ENCODE peak calls at places on chromosomes 5 and 9, in five cellular contexts. One of them, this sample, is unnamed.

GRCh38 chr5:73380710-73381586 is 67.6 kb downstream of the FOXD1 start:
- DNase-seq in stomach: no peak
- DNase-seq in upper lobe of right lung: peak; percentile 63
- DNase-seq in colonic mucosa: no peak
- DNase-seq in mammary epithelial cell: no peak
- DNase-seq in this sample: no peak

GRCh38 chr9:133960568-133961129 is 31.5 kb downstream of the VAV2 start:
- DNase-seq in mammary epithelial cell: no peak
- DNase-seq in upper lobe of right lung: no peak
- DNase-seq in colonic mucosa: peak; percentile 46
- DNase-seq in stomach: peak; percentile 50
- DNase-seq in this sample: peak; percentile 47

GRCh38 chr5:116571568-116572321 is 2.9 kb downstream of the SEMA6A start:
- DNase-seq in mammary epithelial cell: no peak
- DNase-seq in stomach: no peak
- DNase-seq in upper lobe of right lung: no peak
- DNase-seq in colonic mucosa: peak; percentile 31
- DNase-seq in this sample: no peak

GRCh38 chr5:59560553-59560952 is 333.0 kb downstream of the PDE4D start:
- DNase-seq in colonic mucosa: no peak
- DNase-seq in upper lobe of right lung: no peak
- DNase-seq in mammary epithelial cell: no peak
- DNase-seq in stomach: no peak
- DNase-seq in this sample: no peak

GRCh38 chr5:87754009-87754757 is 341.5 kb upstream of the CCNH start:
- DNase-seq in stomach: no peak
- DNase-seq in upper lobe of right lung: no peak
- DNase-seq in colonic mucosa: no peak
- DNase-seq in mammary epithelial cell: no peak
- DNase-seq in this sample: no peak

GRCh38 chr5:176652136-176652535 is 4.9 kb downstream of the TSPAN17 start:
- DNase-seq in stomach: no peak
- DNase-seq in colonic mucosa: no peak
- DNase-seq in mammary epithelial cell: no peak
- DNase-seq in upper lobe of right lung: no peak
- DNase-seq in this sample: no peak

GRCh38 chr5:134887593-134888159 is 13.5 kb downstream of the TXNDC15 start:
- DNase-seq in stomach: no peak
- DNase-seq in upper lobe of right lung: no peak
- DNase-seq in mammary epithelial cell: no peak
- DNase-seq in colonic mucosa: no peak
- DNase-seq in this sample: no peak

GRCh38 chr9:30673132-30673531 is 1711.3 kb upstream of the ACO1 start:
- DNase-seq in upper lobe of right lung: no peak
- DNase-seq in colonic mucosa: no peak
- DNase-seq in stomach: no peak
- DNase-seq in mammary epithelial cell: peak; percentile 35
- DNase-seq in this sample: no peak

GRCh38 chr5:50886657-50887056 is 220.2 kb downstream of the PARP8 start:
- DNase-seq in colonic mucosa: no peak
- DNase-seq in stomach: no peak
- DNase-seq in mammary epithelial cell: no peak
- DNase-seq in upper lobe of right lung: no peak
- DNase-seq in this sample: no peak

GRCh38 chr5:74630387-74631087 is 10.0 kb downstream of the ENC1 start:
- DNase-seq in colonic mucosa: no peak
- DNase-seq in upper lobe of right lung: no peak
- DNase-seq in mammary epithelial cell: peak; percentile 87
- DNase-seq in stomach: no peak
- DNase-seq in this sample: no peak

GRCh38 chr9:93048706-93049448 is 9.6 kb upstream of the SUSD3 start:
- DNase-seq in upper lobe of right lung: no peak
- DNase-seq in stomach: no peak
- DNase-seq in mammary epithelial cell: no peak
- DNase-seq in colonic mucosa: no peak
- DNase-seq in this sample: no peak

GRCh38 chr9:12817702-12818101 is 42.9 kb downstream of the LURAP1L start:
- DNase-seq in stomach: peak; percentile 65
- DNase-seq in mammary epithelial cell: peak; percentile 99
- DNase-seq in colonic mucosa: peak; percentile 72
- DNase-seq in upper lobe of right lung: peak; percentile 76
- DNase-seq in this sample: no peak

GRCh38 chr9:12819436-12820185 is 44.8 kb downstream of the LURAP1L start:
- DNase-seq in colonic mucosa: no peak
- DNase-seq in mammary epithelial cell: no peak
- DNase-seq in upper lobe of right lung: no peak
- DNase-seq in stomach: no peak
- DNase-seq in this sample: no peak

GRCh38 chr9:12815895-12816294 is 41.1 kb downstream of the LURAP1L start:
- DNase-seq in upper lobe of right lung: no peak
- DNase-seq in mammary epithelial cell: no peak
- DNase-seq in stomach: no peak
- DNase-seq in colonic mucosa: no peak
- DNase-seq in this sample: no peak

GRCh38 chr9:12816656-12817101 is 41.9 kb downstream of the LURAP1L start:
- DNase-seq in colonic mucosa: no peak
- DNase-seq in mammary epithelial cell: no peak
- DNase-seq in upper lobe of right lung: no peak
- DNase-seq in stomach: no peak
- DNase-seq in this sample: no peak

DNA sequence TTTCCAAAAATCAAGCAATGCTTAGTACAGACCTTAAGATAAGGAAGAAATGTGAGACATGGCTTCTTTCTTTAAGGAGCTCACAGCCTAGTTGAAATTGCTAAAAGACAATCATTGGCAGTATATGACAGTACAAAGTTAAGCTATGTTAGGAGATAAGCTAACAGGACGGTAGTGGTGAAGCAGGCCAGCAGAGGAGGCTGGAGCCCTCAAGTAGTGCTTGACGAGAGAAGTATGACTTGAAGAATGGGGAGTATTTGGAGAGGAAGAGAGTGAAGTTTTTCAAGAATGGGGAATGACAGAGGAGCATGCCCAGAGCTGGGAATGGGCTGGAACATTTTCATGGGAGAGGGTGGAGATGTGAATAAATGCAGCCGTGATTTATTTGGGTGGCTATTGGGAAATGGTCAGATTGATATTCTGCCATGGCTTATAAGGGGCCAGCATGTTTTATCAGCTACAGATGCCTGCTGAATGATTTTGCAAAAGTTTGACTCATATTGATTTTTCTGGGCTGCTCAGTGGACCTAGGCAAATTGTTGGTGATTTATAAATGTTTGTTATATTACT is 43.7 kb downstream of the LURAP1L start:
- DNase-seq in stomach: no peak
- DNase-seq in upper lobe of right lung: no peak
- DNase-seq in colonic mucosa: peak; percentile 35
- DNase-seq in mammary epithelial cell: no peak
- DNase-seq in this sample: no peak
- TF ChIP-seq CTCF in stomach: no peak
- TF ChIP-seq CTCF in upper lobe of right lung: no peak
- TF ChIP-seq CTCF in colonic mucosa: no peak
- TF ChIP-seq CTCF in mammary epithelial cell: peak; percentile 2
- TF ChIP-seq CTCF in this sample: no peak

GRCh38 chr5:169302046-169302445 is 1.1 kb upstream of the SLIT3 start:
- DNase-seq in upper lobe of right lung: no peak
- DNase-seq in mammary epithelial cell: no peak
- DNase-seq in stomach: no peak
- DNase-seq in colonic mucosa: no peak
- DNase-seq in this sample: no peak

GRCh38 chr5:169303119-169303515 is 2.2 kb upstream of the SLIT3 start:
- DNase-seq in colonic mucosa: no peak
- DNase-seq in mammary epithelial cell: peak; percentile 48
- DNase-seq in stomach: no peak
- DNase-seq in upper lobe of right lung: no peak
- DNase-seq in this sample: no peak

GRCh38 chr5:169301386-169301930 is 519 bp upstream of the SLIT3 start:
- DNase-seq in stomach: no peak
- DNase-seq in colonic mucosa: no peak
- DNase-seq in mammary epithelial cell: no peak
- DNase-seq in upper lobe of right lung: no peak
- DNase-seq in this sample: no peak

GRCh38 chr5:169302491-169303118 is 1.7 kb upstream of the SLIT3 start:
- DNase-seq in mammary epithelial cell: peak; percentile 66
- DNase-seq in upper lobe of right lung: peak; percentile 80
- DNase-seq in colonic mucosa: peak; percentile 75
- DNase-seq in stomach: peak; percentile 74
- DNase-seq in this sample: peak; percentile 75

DNA sequence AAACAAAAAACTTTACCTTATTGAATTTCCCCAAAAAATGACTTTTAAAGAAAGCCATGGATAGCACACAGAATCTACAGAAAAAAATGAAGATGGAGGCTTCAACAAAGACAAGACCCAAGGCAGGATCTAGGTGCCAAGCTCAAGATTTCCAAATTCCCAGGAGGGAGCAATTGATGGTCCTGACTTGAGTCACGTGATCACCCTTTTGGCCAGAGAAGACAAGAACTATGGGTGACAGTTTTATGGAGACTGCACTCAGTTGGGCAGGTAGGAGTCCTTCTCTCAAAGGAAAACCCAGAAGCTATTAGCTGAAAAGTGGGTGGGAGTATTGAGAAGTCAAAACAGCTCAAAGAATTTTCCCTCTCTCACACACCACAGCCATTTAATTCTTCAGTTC is 3.2 kb upstream of the SLIT3 start:
- DNase-seq in mammary epithelial cell: no peak
- DNase-seq in upper lobe of right lung: no peak
- DNase-seq in colonic mucosa: no peak
- DNase-seq in stomach: no peak
- DNase-seq in this sample: no peak
- H3K27me3 ChIP-seq in mammary epithelial cell: no peaks in the 10 kb centered on the region
- H3K27me3 ChIP-seq in upper lobe of right lung: peaks cover 30% of the 10 kb centered on the region
- H3K27me3 ChIP-seq in colonic mucosa: peaks cover 20% of the 10 kb centered on the region
- H3K27me3 ChIP-seq in stomach: peaks cover 70% of the 10 kb centered on the region
- H3K27me3 ChIP-seq in this sample: peaks cover 14% of the 10 kb centered on the region

DNA sequence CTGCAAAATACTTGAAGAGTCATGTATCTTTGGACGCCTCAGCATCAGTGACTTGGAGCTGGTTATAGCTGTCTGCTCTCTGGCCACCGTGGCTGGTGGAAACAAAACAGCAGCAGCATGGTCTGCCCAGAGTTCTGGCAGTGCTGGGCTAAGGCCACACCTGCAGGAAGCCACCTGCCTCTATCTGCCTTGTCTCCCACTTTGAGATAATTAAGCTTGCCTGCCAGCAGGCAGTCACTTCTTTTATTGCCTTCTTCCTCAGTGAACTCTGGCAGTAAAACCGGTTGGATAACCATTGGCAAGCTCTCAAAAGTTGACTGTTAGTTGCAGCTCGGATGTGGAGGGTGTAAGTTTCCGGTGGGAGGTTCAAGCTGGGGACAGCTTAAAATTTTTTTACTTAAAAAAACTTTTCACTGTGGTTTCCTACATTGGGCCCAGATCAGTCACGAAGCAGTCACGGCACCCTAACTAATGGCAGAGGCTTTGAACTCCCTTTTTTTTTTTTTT is 4.9 kb downstream of the SMIM3 start:
- DNase-seq in mammary epithelial cell: peak; percentile 91
- DNase-seq in stomach: peak; percentile 54
- DNase-seq in upper lobe of right lung: no peak
- DNase-seq in colonic mucosa: peak; percentile 88
- DNase-seq in this sample: peak; percentile 39
- H3K4me3 ChIP-seq in mammary epithelial cell: no peak overlapping the region
- H3K4me3 ChIP-seq in stomach: peak overlapping the region; percentile 10
- H3K4me3 ChIP-seq in upper lobe of right lung: peak overlapping the region; percentile 9
- H3K4me3 ChIP-seq in colonic mucosa: no peak overlapping the region
- H3K4me3 ChIP-seq in this sample: peak overlapping the region; percentile 39

DNA sequence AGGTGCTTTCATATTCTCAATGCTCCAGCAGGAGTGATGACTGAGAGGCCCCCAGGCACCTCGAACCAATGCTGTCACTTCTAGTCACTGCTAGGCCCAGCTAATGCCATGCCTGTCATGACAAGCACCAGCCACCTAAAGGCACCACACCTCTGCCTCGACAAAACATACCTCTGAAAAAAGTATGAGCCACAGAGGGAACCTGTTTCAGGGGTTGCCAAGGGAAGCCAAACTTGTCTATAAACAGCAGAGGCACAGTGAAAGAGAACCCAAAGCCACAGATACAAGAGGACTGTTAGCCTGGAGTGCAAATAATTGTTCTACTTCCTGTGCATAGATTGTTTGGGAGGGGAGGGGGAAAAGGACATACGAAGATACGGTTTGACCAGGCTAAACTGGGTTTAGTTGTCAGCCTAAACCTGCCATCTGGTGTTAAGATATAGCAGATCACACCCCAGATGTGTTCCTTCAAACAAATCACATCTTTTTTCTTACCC is 45.9 kb downstream of the BNC2 start:
- DNase-seq in stomach: no peak
- DNase-seq in colonic mucosa: no peak
- DNase-seq in upper lobe of right lung: no peak
- DNase-seq in mammary epithelial cell: peak; percentile 77
- DNase-seq in this sample: no peak
- TF ChIP-seq CTCF in stomach: no peak
- TF ChIP-seq CTCF in colonic mucosa: no peak
- TF ChIP-seq CTCF in upper lobe of right lung: no peak
- TF ChIP-seq CTCF in mammary epithelial cell: peak; percentile 8
- TF ChIP-seq CTCF in this sample: no peak